ENCODE peak calls at places on chromosomes 7 and 10, in four cellular contexts. One of them, this sample, is unnamed.

GRCh38 chr7:105831824-105832535 is 44.4 kb downstream of the ATXN7L1 start:
- DNase-seq in Calu3: no peak
- DNase-seq in H54: no peak
- DNase-seq in hypothalamus: no peak
- DNase-seq in this sample: no peak

GRCh38 chr10:80161321-80162084 is 29.0 kb downstream of the PLAC9 start:
- DNase-seq in Calu3: no peak
- DNase-seq in H54: no peak
- DNase-seq in hypothalamus: no peak
- DNase-seq in this sample: no peak

GRCh38 chr10:88385601-88386203 is 197.4 kb downstream of the RNLS start:
- DNase-seq in Calu3: peak
- DNase-seq in H54: peak
- DNase-seq in hypothalamus: no peak
- DNase-seq in this sample: peak

GRCh38 chr10:77274046-77274795 is 363.4 kb downstream of the KCNMA1 start:
- DNase-seq in Calu3: no peak
- DNase-seq in H54: peak
- DNase-seq in hypothalamus: no peak
- DNase-seq in this sample: no peak

GRCh38 chr7:34463830-34464229 is 194.2 kb upstream of the NPSR1 start:
- DNase-seq in Calu3: peak
- DNase-seq in H54: no peak
- DNase-seq in hypothalamus: no peak
- DNase-seq in this sample: no peak

GRCh38 chr7:132541656-132542055 is 34.6 kb downstream of the PLXNA4 start:
- DNase-seq in Calu3: no peak
- DNase-seq in H54: no peak
- DNase-seq in hypothalamus: no peak
- DNase-seq in this sample: no peak

GRCh38 chr7:26200113-26200443 is 468 bp downstream of the HNRNPA2B1 start:
- DNase-seq in Calu3: peak
- DNase-seq in H54: no peak
- DNase-seq in hypothalamus: peak
- DNase-seq in this sample: peak

GRCh38 chr7:15555385-15555859 is 6.4 kb downstream of the AGMO start:
- DNase-seq in Calu3: no peak
- DNase-seq in H54: no peak
- DNase-seq in hypothalamus: no peak
- DNase-seq in this sample: no peak

GRCh38 chr7:123961731-123962130 is 36.7 kb downstream of the SPAM1 start:
- DNase-seq in Calu3: no peak
- DNase-seq in H54: no peak
- DNase-seq in hypothalamus: no peak
- DNase-seq in this sample: no peak

GRCh38 chr10:42783181-42783549 is 570 bp downstream of the BMS1 start:
- DNase-seq in Calu3: peak
- DNase-seq in H54: peak
- DNase-seq in hypothalamus: no peak
- DNase-seq in this sample: peak

GRCh38 chr10:126902157-126902556 is 3.1 kb upstream of the DOCK1 start:
- DNase-seq in Calu3: peak
- DNase-seq in H54: peak
- DNase-seq in hypothalamus: no peak
- DNase-seq in this sample: no peak

GRCh38 chr10:127855584-127855881 is 37.2 kb downstream of the CLRN3 start:
- DNase-seq in Calu3: no peak
- DNase-seq in H54: no peak
- DNase-seq in hypothalamus: no peak
- DNase-seq in this sample: no peak

GRCh38 chr10:98134431-98135221 is at the start of gene R3HCC1L:
- DNase-seq in Calu3: peak
- DNase-seq in H54: peak
- DNase-seq in hypothalamus: peak
- DNase-seq in this sample: peak

GRCh38 chr7:45190406-45191165 is 33.0 kb downstream of the RAMP3 start:
- DNase-seq in Calu3: no peak
- DNase-seq in H54: no peak
- DNase-seq in hypothalamus: no peak
- DNase-seq in this sample: no peak